ENCODE peak calls at places on chromosomes 3 and 15, in six cellular contexts. One of them, this sample, is unnamed.
A peak's percentile ranks its signal among the peaks of the same experiment; 100 is the strongest.

GRCh38 chr3:134445631-134446030 is 40.2 kb downstream of the ANAPC13 start:
- DNase-seq in AML-193: no peak
- DNase-seq in cardiac fibroblast: peak; percentile 91
- DNase-seq in cardiac muscle cell: peak; percentile 87
- DNase-seq in astrocyte: peak; percentile 36
- DNase-seq in adipocyte: peak; percentile 88
- DNase-seq in this sample: no peak

GRCh38 chr3:185852562-185853135 is 27.8 kb upstream of the IGF2BP2 start:
- DNase-seq in astrocyte: no peak
- DNase-seq in AML-193: no peak
- DNase-seq in cardiac muscle cell: peak; percentile 61
- DNase-seq in adipocyte: peak; percentile 87
- DNase-seq in cardiac fibroblast: peak; percentile 59
- DNase-seq in this sample: no peak

GRCh38 chr3:10373686-10374261 is 52.9 kb upstream of the SEC13 start:
- DNase-seq in cardiac muscle cell: peak; percentile 52
- DNase-seq in astrocyte: peak; percentile 57
- DNase-seq in cardiac fibroblast: peak; percentile 22
- DNase-seq in AML-193: no peak
- DNase-seq in adipocyte: peak; percentile 29
- DNase-seq in this sample: no peak

GRCh38 chr3:41574900-41575299 is 375.6 kb downstream of the CTNNB1 start:
- DNase-seq in adipocyte: no peak
- DNase-seq in cardiac muscle cell: peak; percentile 20
- DNase-seq in cardiac fibroblast: peak; percentile 6
- DNase-seq in astrocyte: no peak
- DNase-seq in AML-193: no peak
- DNase-seq in this sample: no peak

GRCh38 chr3:8736436-8736835 is 2.8 kb downstream of the CAV3 start:
- DNase-seq in cardiac muscle cell: no peak
- DNase-seq in astrocyte: no peak
- DNase-seq in cardiac fibroblast: no peak
- DNase-seq in adipocyte: no peak
- DNase-seq in AML-193: no peak
- DNase-seq in this sample: no peak

GRCh38 chr3:142586803-142587406 is 8.4 kb upstream of the ATR start:
- DNase-seq in cardiac muscle cell: peak; percentile 85
- DNase-seq in AML-193: peak; percentile 91
- DNase-seq in adipocyte: peak; percentile 94
- DNase-seq in cardiac fibroblast: peak; percentile 85
- DNase-seq in astrocyte: peak; percentile 64
- DNase-seq in this sample: no peak

GRCh38 chr3:12194209-12194608 is 35.5 kb upstream of the TIMP4 start:
- DNase-seq in adipocyte: peak; percentile 90
- DNase-seq in astrocyte: peak; percentile 91
- DNase-seq in cardiac fibroblast: peak; percentile 94
- DNase-seq in cardiac muscle cell: peak; percentile 93
- DNase-seq in AML-193: peak; percentile 99
- DNase-seq in this sample: no peak

GRCh38 chr3:3134750-3135448 is 8.2 kb downstream of the TRNT1 start:
- DNase-seq in cardiac muscle cell: no peak
- DNase-seq in AML-193: no peak
- DNase-seq in cardiac fibroblast: no peak
- DNase-seq in adipocyte: no peak
- DNase-seq in astrocyte: no peak
- DNase-seq in this sample: no peak

GRCh38 chr3:192802957-192803899 is 75.9 kb upstream of the FGF12 start:
- DNase-seq in AML-193: peak; percentile 55
- DNase-seq in cardiac fibroblast: peak; percentile 80
- DNase-seq in astrocyte: peak; percentile 29
- DNase-seq in adipocyte: peak; percentile 79
- DNase-seq in cardiac muscle cell: peak; percentile 77
- DNase-seq in this sample: no peak

GRCh38 chr3:158640646-158641045 is 3.7 kb upstream of the GFM1 start:
- DNase-seq in cardiac muscle cell: no peak
- DNase-seq in AML-193: no peak
- DNase-seq in adipocyte: no peak
- DNase-seq in astrocyte: no peak
- DNase-seq in cardiac fibroblast: no peak
- DNase-seq in this sample: no peak

GRCh38 chr3:147030274-147030673 is 376.1 kb downstream of the ZIC4 start:
- DNase-seq in adipocyte: no peak
- DNase-seq in cardiac fibroblast: no peak
- DNase-seq in AML-193: no peak
- DNase-seq in astrocyte: peak; percentile 42
- DNase-seq in cardiac muscle cell: no peak
- DNase-seq in this sample: no peak

GRCh38 chr15:74275957-74276356 is 39.8 kb downstream of the CCDC33 start:
- DNase-seq in astrocyte: no peak
- DNase-seq in cardiac fibroblast: no peak
- DNase-seq in AML-193: no peak
- DNase-seq in adipocyte: no peak
- DNase-seq in cardiac muscle cell: no peak
- DNase-seq in this sample: no peak

GRCh38 chr3:192054881-192055280 is 593.9 kb downstream of the PYDC2 start:
- DNase-seq in adipocyte: no peak
- DNase-seq in AML-193: no peak
- DNase-seq in cardiac fibroblast: peak; percentile 3
- DNase-seq in astrocyte: peak; percentile 70
- DNase-seq in cardiac muscle cell: no peak
- DNase-seq in this sample: no peak

GRCh38 chr15:100032358-100033080 is 299.3 kb upstream of the LYSMD4 start:
- DNase-seq in AML-193: no peak
- DNase-seq in astrocyte: peak; percentile 85
- DNase-seq in cardiac muscle cell: peak; percentile 33
- DNase-seq in cardiac fibroblast: no peak
- DNase-seq in adipocyte: no peak
- DNase-seq in this sample: no peak

GRCh38 chr3:42493126-42493797 is 9.2 kb upstream of the VIPR1 start:
- DNase-seq in AML-193: no peak
- DNase-seq in cardiac muscle cell: no peak
- DNase-seq in adipocyte: no peak
- DNase-seq in cardiac fibroblast: no peak
- DNase-seq in astrocyte: no peak
- DNase-seq in this sample: peak; percentile 48

GRCh38 chr3:171458857-171459129 is 1.4 kb downstream of the TNIK start:
- DNase-seq in astrocyte: no peak
- DNase-seq in AML-193: no peak
- DNase-seq in cardiac fibroblast: no peak
- DNase-seq in adipocyte: no peak
- DNase-seq in cardiac muscle cell: no peak
- DNase-seq in this sample: no peak

GRCh38 chr15:87752250-87752951 is 504.1 kb downstream of the NTRK3 start:
- DNase-seq in astrocyte: peak; percentile 91
- DNase-seq in AML-193: no peak
- DNase-seq in cardiac fibroblast: peak; percentile 88
- DNase-seq in cardiac muscle cell: peak; percentile 91
- DNase-seq in adipocyte: peak; percentile 81
- DNase-seq in this sample: no peak

GRCh38 chr15:47432831-47433230 is 284.5 kb upstream of the SEMA6D start:
- DNase-seq in astrocyte: no peak
- DNase-seq in cardiac fibroblast: no peak
- DNase-seq in cardiac muscle cell: no peak
- DNase-seq in adipocyte: no peak
- DNase-seq in AML-193: no peak
- DNase-seq in this sample: no peak

GRCh38 chr15:59703979-59704796 is 15.1 kb upstream of the BNIP2 start:
- DNase-seq in cardiac fibroblast: no peak
- DNase-seq in astrocyte: no peak
- DNase-seq in cardiac muscle cell: no peak
- DNase-seq in AML-193: no peak
- DNase-seq in adipocyte: peak; percentile 84
- DNase-seq in this sample: no peak

GRCh38 chr3:127798716-127799115 is 23.6 kb downstream of the MGLL start:
- DNase-seq in adipocyte: no peak
- DNase-seq in AML-193: no peak
- DNase-seq in cardiac fibroblast: no peak
- DNase-seq in astrocyte: no peak
- DNase-seq in cardiac muscle cell: no peak
- DNase-seq in this sample: no peak

GRCh38 chr3:142724682-142725351 is 983 bp downstream of the TRPC1 start:
- DNase-seq in cardiac muscle cell: no peak
- DNase-seq in adipocyte: peak; percentile 69
- DNase-seq in AML-193: no peak
- DNase-seq in cardiac fibroblast: peak; percentile 34
- DNase-seq in astrocyte: peak; percentile 6
- DNase-seq in this sample: peak; percentile 71

GRCh38 chr3:50423543-50423942 is 64.2 kb upstream of the TMEM115 start:
- DNase-seq in astrocyte: no peak
- DNase-seq in cardiac fibroblast: no peak
- DNase-seq in adipocyte: no peak
- DNase-seq in AML-193: no peak
- DNase-seq in cardiac muscle cell: no peak
- DNase-seq in this sample: no peak

GRCh38 chr15:53978248-53978906 is at the start of gene UNC13C:
- DNase-seq in cardiac fibroblast: no peak
- DNase-seq in astrocyte: no peak
- DNase-seq in cardiac muscle cell: no peak
- DNase-seq in adipocyte: peak; percentile 0
- DNase-seq in AML-193: no peak
- DNase-seq in this sample: peak; percentile 71

GRCh38 chr15:59157840-59158700 is 48.6 kb upstream of the LDHAL6B start:
- DNase-seq in cardiac fibroblast: no peak
- DNase-seq in cardiac muscle cell: no peak
- DNase-seq in adipocyte: peak; percentile 32
- DNase-seq in astrocyte: no peak
- DNase-seq in AML-193: no peak
- DNase-seq in this sample: no peak

GRCh38 chr3:188319569-188319968 is 165.6 kb downstream of the LPP start:
- DNase-seq in cardiac muscle cell: peak; percentile 33
- DNase-seq in AML-193: no peak
- DNase-seq in adipocyte: peak; percentile 22
- DNase-seq in astrocyte: peak; percentile 41
- DNase-seq in cardiac fibroblast: no peak
- DNase-seq in this sample: no peak

GRCh38 chr3:157542711-157543485 is 39.7 kb upstream of the VEPH1 start:
- DNase-seq in cardiac fibroblast: peak; percentile 86
- DNase-seq in astrocyte: peak; percentile 65
- DNase-seq in cardiac muscle cell: peak; percentile 91
- DNase-seq in adipocyte: peak; percentile 77
- DNase-seq in AML-193: no peak
- DNase-seq in this sample: peak; percentile 86

GRCh38 chr3:77489216-77489615 is 449.3 kb downstream of the ROBO2 start:
- DNase-seq in cardiac fibroblast: no peak
- DNase-seq in cardiac muscle cell: no peak
- DNase-seq in astrocyte: no peak
- DNase-seq in adipocyte: no peak
- DNase-seq in AML-193: no peak
- DNase-seq in this sample: no peak